ENCODE peak calls at places on chromosome 11, in eight cellular contexts. One of them, this sample, is unnamed.

GRCh38 chr11:96540875-96541274 is 151.1 kb downstream of the JRKL start:
- DNase-seq in AG04450: no peak
- DNase-seq in uterus: no peak
- DNase-seq in activated CD8-positive, alpha-beta memory T cell treated with anti-CD3 and anti-CD28 coated beads, Interleukin-2, amount 10 ng/mL, durations not matched to agents 7 days and 5 days: no peak
- DNase-seq in NCI-H2029 treated with DMSO at 0.1 percent for 48 hours: no peak
- DNase-seq in non-pigmented ciliary epithelial cell: no peak
- DNase-seq in activated T-helper 2 cell treated with anti-CD3 and anti-CD28 coated beads, Interferon-gamma antibody, Interleukin-2, Interleukin-4, amounts not matched to agents 10 μg/mL and 5 μg/mL and 100 μg/mL, durations not matched to agents 14 hours and 24 hours and 36 hours: no peak
- DNase-seq in posterior cingulate gyrus: no peak
- DNase-seq in this sample: no peak

GRCh38 chr11:46235777-46236688 is 41.4 kb upstream of the CREB3L1 start:
- DNase-seq in AG04450: no peak
- DNase-seq in uterus: no peak
- DNase-seq in activated CD8-positive, alpha-beta memory T cell treated with anti-CD3 and anti-CD28 coated beads, Interleukin-2, amount 10 ng/mL, durations not matched to agents 7 days and 5 days: no peak
- DNase-seq in NCI-H2029 treated with DMSO at 0.1 percent for 48 hours: no peak
- DNase-seq in non-pigmented ciliary epithelial cell: no peak
- DNase-seq in activated T-helper 2 cell treated with anti-CD3 and anti-CD28 coated beads, Interferon-gamma antibody, Interleukin-2, Interleukin-4, amounts not matched to agents 10 μg/mL and 5 μg/mL and 100 μg/mL, durations not matched to agents 14 hours and 24 hours and 36 hours: no peak
- DNase-seq in posterior cingulate gyrus: no peak
- DNase-seq in this sample: no peak

GRCh38 chr11:32918427-32918826 is 25.8 kb downstream of the QSER1 start:
- DNase-seq in AG04450: no peak
- DNase-seq in uterus: no peak
- DNase-seq in activated CD8-positive, alpha-beta memory T cell treated with anti-CD3 and anti-CD28 coated beads, Interleukin-2, amount 10 ng/mL, durations not matched to agents 7 days and 5 days: no peak
- DNase-seq in NCI-H2029 treated with DMSO at 0.1 percent for 48 hours: no peak
- DNase-seq in non-pigmented ciliary epithelial cell: no peak
- DNase-seq in activated T-helper 2 cell treated with anti-CD3 and anti-CD28 coated beads, Interferon-gamma antibody, Interleukin-2, Interleukin-4, amounts not matched to agents 10 μg/mL and 5 μg/mL and 100 μg/mL, durations not matched to agents 14 hours and 24 hours and 36 hours: no peak
- DNase-seq in posterior cingulate gyrus: no peak
- DNase-seq in this sample: no peak

GRCh38 chr11:134524201-134524600 is 112.2 kb upstream of the B3GAT1 start:
- DNase-seq in AG04450: no peak
- DNase-seq in uterus: no peak
- DNase-seq in activated CD8-positive, alpha-beta memory T cell treated with anti-CD3 and anti-CD28 coated beads, Interleukin-2, amount 10 ng/mL, durations not matched to agents 7 days and 5 days: no peak
- DNase-seq in NCI-H2029 treated with DMSO at 0.1 percent for 48 hours: no peak
- DNase-seq in non-pigmented ciliary epithelial cell: no peak
- DNase-seq in activated T-helper 2 cell treated with anti-CD3 and anti-CD28 coated beads, Interferon-gamma antibody, Interleukin-2, Interleukin-4, amounts not matched to agents 10 μg/mL and 5 μg/mL and 100 μg/mL, durations not matched to agents 14 hours and 24 hours and 36 hours: no peak
- DNase-seq in posterior cingulate gyrus: no peak
- DNase-seq in this sample: no peak

GRCh38 chr11:125170406-125171031 is 6.0 kb downstream of the PKNOX2 start:
- DNase-seq in AG04450: peak; percentile 84
- DNase-seq in uterus: peak; percentile 62
- DNase-seq in activated CD8-positive, alpha-beta memory T cell treated with anti-CD3 and anti-CD28 coated beads, Interleukin-2, amount 10 ng/mL, durations not matched to agents 7 days and 5 days: no peak
- DNase-seq in NCI-H2029 treated with DMSO at 0.1 percent for 48 hours: no peak
- DNase-seq in non-pigmented ciliary epithelial cell: peak; percentile 32
- DNase-seq in activated T-helper 2 cell treated with anti-CD3 and anti-CD28 coated beads, Interferon-gamma antibody, Interleukin-2, Interleukin-4, amounts not matched to agents 10 μg/mL and 5 μg/mL and 100 μg/mL, durations not matched to agents 14 hours and 24 hours and 36 hours: no peak
- DNase-seq in posterior cingulate gyrus: no peak
- DNase-seq in this sample: no peak

GRCh38 chr11:17259931-17260499 is 16.5 kb upstream of the NUCB2 start:
- DNase-seq in AG04450: no peak
- DNase-seq in uterus: no peak
- DNase-seq in activated CD8-positive, alpha-beta memory T cell treated with anti-CD3 and anti-CD28 coated beads, Interleukin-2, amount 10 ng/mL, durations not matched to agents 7 days and 5 days: no peak
- DNase-seq in NCI-H2029 treated with DMSO at 0.1 percent for 48 hours: no peak
- DNase-seq in non-pigmented ciliary epithelial cell: no peak
- DNase-seq in activated T-helper 2 cell treated with anti-CD3 and anti-CD28 coated beads, Interferon-gamma antibody, Interleukin-2, Interleukin-4, amounts not matched to agents 10 μg/mL and 5 μg/mL and 100 μg/mL, durations not matched to agents 14 hours and 24 hours and 36 hours: no peak
- DNase-seq in posterior cingulate gyrus: no peak
- DNase-seq in this sample: no peak

GRCh38 chr11:9075441-9076000 is 15.9 kb downstream of the SCUBE2 start:
- DNase-seq in AG04450: no peak
- DNase-seq in uterus: no peak
- DNase-seq in activated CD8-positive, alpha-beta memory T cell treated with anti-CD3 and anti-CD28 coated beads, Interleukin-2, amount 10 ng/mL, durations not matched to agents 7 days and 5 days: no peak
- DNase-seq in NCI-H2029 treated with DMSO at 0.1 percent for 48 hours: peak; percentile 8
- DNase-seq in non-pigmented ciliary epithelial cell: no peak
- DNase-seq in activated T-helper 2 cell treated with anti-CD3 and anti-CD28 coated beads, Interferon-gamma antibody, Interleukin-2, Interleukin-4, amounts not matched to agents 10 μg/mL and 5 μg/mL and 100 μg/mL, durations not matched to agents 14 hours and 24 hours and 36 hours: no peak
- DNase-seq in posterior cingulate gyrus: no peak
- DNase-seq in this sample: no peak

GRCh38 chr11:15027011-15027410 is 46.4 kb upstream of the CALCB start:
- DNase-seq in AG04450: no peak
- DNase-seq in uterus: no peak
- DNase-seq in activated CD8-positive, alpha-beta memory T cell treated with anti-CD3 and anti-CD28 coated beads, Interleukin-2, amount 10 ng/mL, durations not matched to agents 7 days and 5 days: no peak
- DNase-seq in NCI-H2029 treated with DMSO at 0.1 percent for 48 hours: no peak
- DNase-seq in non-pigmented ciliary epithelial cell: no peak
- DNase-seq in activated T-helper 2 cell treated with anti-CD3 and anti-CD28 coated beads, Interferon-gamma antibody, Interleukin-2, Interleukin-4, amounts not matched to agents 10 μg/mL and 5 μg/mL and 100 μg/mL, durations not matched to agents 14 hours and 24 hours and 36 hours: no peak
- DNase-seq in posterior cingulate gyrus: no peak
- DNase-seq in this sample: no peak

GRCh38 chr11:110428956-110429613 is 663 bp upstream of the FDX1 start:
- DNase-seq in AG04450: no peak
- DNase-seq in uterus: no peak
- DNase-seq in activated CD8-positive, alpha-beta memory T cell treated with anti-CD3 and anti-CD28 coated beads, Interleukin-2, amount 10 ng/mL, durations not matched to agents 7 days and 5 days: no peak
- DNase-seq in NCI-H2029 treated with DMSO at 0.1 percent for 48 hours: no peak
- DNase-seq in non-pigmented ciliary epithelial cell: no peak
- DNase-seq in activated T-helper 2 cell treated with anti-CD3 and anti-CD28 coated beads, Interferon-gamma antibody, Interleukin-2, Interleukin-4, amounts not matched to agents 10 μg/mL and 5 μg/mL and 100 μg/mL, durations not matched to agents 14 hours and 24 hours and 36 hours: no peak
- DNase-seq in posterior cingulate gyrus: no peak
- DNase-seq in this sample: no peak

GRCh38 chr11:29343465-29344333 is 673.1 kb downstream of the KCNA4 start:
- DNase-seq in AG04450: no peak
- DNase-seq in uterus: peak; percentile 17
- DNase-seq in activated CD8-positive, alpha-beta memory T cell treated with anti-CD3 and anti-CD28 coated beads, Interleukin-2, amount 10 ng/mL, durations not matched to agents 7 days and 5 days: peak; percentile 46
- DNase-seq in NCI-H2029 treated with DMSO at 0.1 percent for 48 hours: peak; percentile 28
- DNase-seq in non-pigmented ciliary epithelial cell: no peak
- DNase-seq in activated T-helper 2 cell treated with anti-CD3 and anti-CD28 coated beads, Interferon-gamma antibody, Interleukin-2, Interleukin-4, amounts not matched to agents 10 μg/mL and 5 μg/mL and 100 μg/mL, durations not matched to agents 14 hours and 24 hours and 36 hours: peak; percentile 19
- DNase-seq in posterior cingulate gyrus: peak; percentile 60
- DNase-seq in this sample: peak; percentile 52

GRCh38 chr11:75428989-75429640 is 3.9 kb downstream of the KLHL35 start:
- DNase-seq in AG04450: no peak
- DNase-seq in uterus: no peak
- DNase-seq in activated CD8-positive, alpha-beta memory T cell treated with anti-CD3 and anti-CD28 coated beads, Interleukin-2, amount 10 ng/mL, durations not matched to agents 7 days and 5 days: no peak
- DNase-seq in NCI-H2029 treated with DMSO at 0.1 percent for 48 hours: no peak
- DNase-seq in non-pigmented ciliary epithelial cell: no peak
- DNase-seq in activated T-helper 2 cell treated with anti-CD3 and anti-CD28 coated beads, Interferon-gamma antibody, Interleukin-2, Interleukin-4, amounts not matched to agents 10 μg/mL and 5 μg/mL and 100 μg/mL, durations not matched to agents 14 hours and 24 hours and 36 hours: no peak
- DNase-seq in posterior cingulate gyrus: no peak
- DNase-seq in this sample: no peak

GRCh38 chr11:58801974-58802545 is 42.4 kb downstream of the GLYATL2 start:
- DNase-seq in AG04450: no peak
- DNase-seq in uterus: no peak
- DNase-seq in activated CD8-positive, alpha-beta memory T cell treated with anti-CD3 and anti-CD28 coated beads, Interleukin-2, amount 10 ng/mL, durations not matched to agents 7 days and 5 days: no peak
- DNase-seq in NCI-H2029 treated with DMSO at 0.1 percent for 48 hours: no peak
- DNase-seq in non-pigmented ciliary epithelial cell: no peak
- DNase-seq in activated T-helper 2 cell treated with anti-CD3 and anti-CD28 coated beads, Interferon-gamma antibody, Interleukin-2, Interleukin-4, amounts not matched to agents 10 μg/mL and 5 μg/mL and 100 μg/mL, durations not matched to agents 14 hours and 24 hours and 36 hours: no peak
- DNase-seq in posterior cingulate gyrus: no peak
- DNase-seq in this sample: no peak

GRCh38 chr11:61923166-61924015 is 6.0 kb upstream of the RAB3IL1 start:
- DNase-seq in AG04450: peak; percentile 34
- DNase-seq in uterus: peak; percentile 83
- DNase-seq in activated CD8-positive, alpha-beta memory T cell treated with anti-CD3 and anti-CD28 coated beads, Interleukin-2, amount 10 ng/mL, durations not matched to agents 7 days and 5 days: no peak
- DNase-seq in NCI-H2029 treated with DMSO at 0.1 percent for 48 hours: no peak
- DNase-seq in non-pigmented ciliary epithelial cell: no peak
- DNase-seq in activated T-helper 2 cell treated with anti-CD3 and anti-CD28 coated beads, Interferon-gamma antibody, Interleukin-2, Interleukin-4, amounts not matched to agents 10 μg/mL and 5 μg/mL and 100 μg/mL, durations not matched to agents 14 hours and 24 hours and 36 hours: no peak
- DNase-seq in posterior cingulate gyrus: no peak
- DNase-seq in this sample: peak; percentile 95

GRCh38 chr11:34232810-34233209 is 125.0 kb downstream of the ABTB2 start:
- DNase-seq in AG04450: no peak
- DNase-seq in uterus: no peak
- DNase-seq in activated CD8-positive, alpha-beta memory T cell treated with anti-CD3 and anti-CD28 coated beads, Interleukin-2, amount 10 ng/mL, durations not matched to agents 7 days and 5 days: no peak
- DNase-seq in NCI-H2029 treated with DMSO at 0.1 percent for 48 hours: no peak
- DNase-seq in non-pigmented ciliary epithelial cell: no peak
- DNase-seq in activated T-helper 2 cell treated with anti-CD3 and anti-CD28 coated beads, Interferon-gamma antibody, Interleukin-2, Interleukin-4, amounts not matched to agents 10 μg/mL and 5 μg/mL and 100 μg/mL, durations not matched to agents 14 hours and 24 hours and 36 hours: no peak
- DNase-seq in posterior cingulate gyrus: no peak
- DNase-seq in this sample: no peak